ENCODE peak calls at places on chromosomes 13 and 19, in ten cellular contexts. One of them, this sample, is unnamed.

GRCh38 chr13:51556740-51557139 is 27.5 kb upstream of the WDFY2 start:
- DNase-seq in activated naive CD4-positive, alpha-beta T cell treated with anti-CD3 and anti-CD28 coated beads, Interleukin-2, amount 50 U/mL, for 72 hours: no peak
- DNase-seq in NCI-H2081 treated with DMSO at 0.1 percent for 48 hours: no peak
- DNase-seq in NCI-H2171: no peak
- DNase-seq in fibroblast of gingiva: no peak
- DNase-seq in stimulated activated CD4-positive, alpha-beta T cell treated with anti-CD3 and anti-CD28 coated beads, TNF-alpha, amount 100 ng/mL, for 48 hours: no peak
- DNase-seq in activated naive CD8-positive, alpha-beta T cell treated with anti-CD3 and anti-CD28 coated beads, Interleukin-2, amount 10 ng/mL, durations not matched to agents 7 days and 5 days: no peak
- DNase-seq in HEK293T: no peak
- DNase-seq in cardiac septum: no peak
- DNase-seq in T-helper 2 cell: no peak
- DNase-seq in this sample: no peak

GRCh38 chr19:49186108-49186507 is 28.5 kb downstream of the TRPM4 start:
- DNase-seq in activated naive CD4-positive, alpha-beta T cell treated with anti-CD3 and anti-CD28 coated beads, Interleukin-2, amount 50 U/mL, for 72 hours: no peak
- DNase-seq in T-helper 2 cell: no peak
- DNase-seq in cardiac septum: no peak
- DNase-seq in NCI-H2081 treated with DMSO at 0.1 percent for 48 hours: no peak
- DNase-seq in stimulated activated CD4-positive, alpha-beta T cell treated with anti-CD3 and anti-CD28 coated beads, TNF-alpha, amount 100 ng/mL, for 48 hours: no peak
- DNase-seq in fibroblast of gingiva: no peak
- DNase-seq in HEK293T: no peak
- DNase-seq in NCI-H2171: no peak
- DNase-seq in activated naive CD8-positive, alpha-beta T cell treated with anti-CD3 and anti-CD28 coated beads, Interleukin-2, amount 10 ng/mL, durations not matched to agents 7 days and 5 days: no peak
- DNase-seq in this sample: no peak

GRCh38 chr19:38879400-38879751 is 1.3 kb upstream of the RINL start:
- DNase-seq in HEK293T: no peak
- DNase-seq in stimulated activated CD4-positive, alpha-beta T cell treated with anti-CD3 and anti-CD28 coated beads, TNF-alpha, amount 100 ng/mL, for 48 hours: no peak
- DNase-seq in NCI-H2081 treated with DMSO at 0.1 percent for 48 hours: no peak
- DNase-seq in fibroblast of gingiva: no peak
- DNase-seq in activated naive CD8-positive, alpha-beta T cell treated with anti-CD3 and anti-CD28 coated beads, Interleukin-2, amount 10 ng/mL, durations not matched to agents 7 days and 5 days: no peak
- DNase-seq in NCI-H2171: no peak
- DNase-seq in cardiac septum: no peak
- DNase-seq in T-helper 2 cell: no peak
- DNase-seq in activated naive CD4-positive, alpha-beta T cell treated with anti-CD3 and anti-CD28 coated beads, Interleukin-2, amount 50 U/mL, for 72 hours: no peak
- DNase-seq in this sample: no peak

GRCh38 chr19:9914315-9915207 is 21.8 kb downstream of the OLFM2 start:
- DNase-seq in activated naive CD4-positive, alpha-beta T cell treated with anti-CD3 and anti-CD28 coated beads, Interleukin-2, amount 50 U/mL, for 72 hours: peak
- DNase-seq in fibroblast of gingiva: peak
- DNase-seq in T-helper 2 cell: peak
- DNase-seq in activated naive CD8-positive, alpha-beta T cell treated with anti-CD3 and anti-CD28 coated beads, Interleukin-2, amount 10 ng/mL, durations not matched to agents 7 days and 5 days: peak
- DNase-seq in cardiac septum: no peak
- DNase-seq in stimulated activated CD4-positive, alpha-beta T cell treated with anti-CD3 and anti-CD28 coated beads, TNF-alpha, amount 100 ng/mL, for 48 hours: peak
- DNase-seq in NCI-H2171: peak
- DNase-seq in NCI-H2081 treated with DMSO at 0.1 percent for 48 hours: no peak
- DNase-seq in HEK293T: peak
- DNase-seq in this sample: peak

GRCh38 chr19:7159105-7159933 is 89.8 kb downstream of the ZNF557 start:
- DNase-seq in NCI-H2081 treated with DMSO at 0.1 percent for 48 hours: no peak
- DNase-seq in stimulated activated CD4-positive, alpha-beta T cell treated with anti-CD3 and anti-CD28 coated beads, TNF-alpha, amount 100 ng/mL, for 48 hours: no peak
- DNase-seq in fibroblast of gingiva: no peak
- DNase-seq in HEK293T: peak
- DNase-seq in cardiac septum: peak
- DNase-seq in T-helper 2 cell: no peak
- DNase-seq in activated naive CD4-positive, alpha-beta T cell treated with anti-CD3 and anti-CD28 coated beads, Interleukin-2, amount 50 U/mL, for 72 hours: peak
- DNase-seq in activated naive CD8-positive, alpha-beta T cell treated with anti-CD3 and anti-CD28 coated beads, Interleukin-2, amount 10 ng/mL, durations not matched to agents 7 days and 5 days: no peak
- DNase-seq in NCI-H2171: no peak
- DNase-seq in this sample: peak

GRCh38 chr19:50510700-50511068 is 307 bp downstream of the JOSD2 start:
- DNase-seq in stimulated activated CD4-positive, alpha-beta T cell treated with anti-CD3 and anti-CD28 coated beads, TNF-alpha, amount 100 ng/mL, for 48 hours: no peak
- DNase-seq in fibroblast of gingiva: no peak
- DNase-seq in NCI-H2171: no peak
- DNase-seq in activated naive CD4-positive, alpha-beta T cell treated with anti-CD3 and anti-CD28 coated beads, Interleukin-2, amount 50 U/mL, for 72 hours: no peak
- DNase-seq in activated naive CD8-positive, alpha-beta T cell treated with anti-CD3 and anti-CD28 coated beads, Interleukin-2, amount 10 ng/mL, durations not matched to agents 7 days and 5 days: no peak
- DNase-seq in HEK293T: no peak
- DNase-seq in NCI-H2081 treated with DMSO at 0.1 percent for 48 hours: no peak
- DNase-seq in T-helper 2 cell: no peak
- DNase-seq in cardiac septum: no peak
- DNase-seq in this sample: peak

GRCh38 chr19:10289167-10289835 is 451 bp upstream of the ICAM5 start:
- DNase-seq in NCI-H2171: peak
- DNase-seq in activated naive CD8-positive, alpha-beta T cell treated with anti-CD3 and anti-CD28 coated beads, Interleukin-2, amount 10 ng/mL, durations not matched to agents 7 days and 5 days: peak
- DNase-seq in T-helper 2 cell: peak
- DNase-seq in fibroblast of gingiva: no peak
- DNase-seq in stimulated activated CD4-positive, alpha-beta T cell treated with anti-CD3 and anti-CD28 coated beads, TNF-alpha, amount 100 ng/mL, for 48 hours: peak
- DNase-seq in cardiac septum: no peak
- DNase-seq in activated naive CD4-positive, alpha-beta T cell treated with anti-CD3 and anti-CD28 coated beads, Interleukin-2, amount 50 U/mL, for 72 hours: no peak
- DNase-seq in HEK293T: peak
- DNase-seq in NCI-H2081 treated with DMSO at 0.1 percent for 48 hours: no peak
- DNase-seq in this sample: no peak

GRCh38 chr13:31859546-31859945 is 120.2 kb downstream of the RXFP2 start:
- DNase-seq in NCI-H2171: no peak
- DNase-seq in cardiac septum: no peak
- DNase-seq in activated naive CD8-positive, alpha-beta T cell treated with anti-CD3 and anti-CD28 coated beads, Interleukin-2, amount 10 ng/mL, durations not matched to agents 7 days and 5 days: no peak
- DNase-seq in HEK293T: no peak
- DNase-seq in NCI-H2081 treated with DMSO at 0.1 percent for 48 hours: no peak
- DNase-seq in stimulated activated CD4-positive, alpha-beta T cell treated with anti-CD3 and anti-CD28 coated beads, TNF-alpha, amount 100 ng/mL, for 48 hours: no peak
- DNase-seq in fibroblast of gingiva: no peak
- DNase-seq in T-helper 2 cell: no peak
- DNase-seq in activated naive CD4-positive, alpha-beta T cell treated with anti-CD3 and anti-CD28 coated beads, Interleukin-2, amount 50 U/mL, for 72 hours: no peak
- DNase-seq in this sample: peak

GRCh38 chr19:32355309-32355708 is 9.9 kb downstream of the ZNF507 start:
- DNase-seq in HEK293T: no peak
- DNase-seq in activated naive CD4-positive, alpha-beta T cell treated with anti-CD3 and anti-CD28 coated beads, Interleukin-2, amount 50 U/mL, for 72 hours: no peak
- DNase-seq in T-helper 2 cell: no peak
- DNase-seq in stimulated activated CD4-positive, alpha-beta T cell treated with anti-CD3 and anti-CD28 coated beads, TNF-alpha, amount 100 ng/mL, for 48 hours: no peak
- DNase-seq in NCI-H2081 treated with DMSO at 0.1 percent for 48 hours: no peak
- DNase-seq in NCI-H2171: no peak
- DNase-seq in activated naive CD8-positive, alpha-beta T cell treated with anti-CD3 and anti-CD28 coated beads, Interleukin-2, amount 10 ng/mL, durations not matched to agents 7 days and 5 days: no peak
- DNase-seq in fibroblast of gingiva: no peak
- DNase-seq in cardiac septum: no peak
- DNase-seq in this sample: no peak

GRCh38 chr19:51366999-51367564 is 894 bp upstream of the ETFB start:
- DNase-seq in HEK293T: no peak
- DNase-seq in T-helper 2 cell: peak
- DNase-seq in NCI-H2081 treated with DMSO at 0.1 percent for 48 hours: no peak
- DNase-seq in cardiac septum: no peak
- DNase-seq in fibroblast of gingiva: no peak
- DNase-seq in activated naive CD8-positive, alpha-beta T cell treated with anti-CD3 and anti-CD28 coated beads, Interleukin-2, amount 10 ng/mL, durations not matched to agents 7 days and 5 days: peak
- DNase-seq in stimulated activated CD4-positive, alpha-beta T cell treated with anti-CD3 and anti-CD28 coated beads, TNF-alpha, amount 100 ng/mL, for 48 hours: no peak
- DNase-seq in activated naive CD4-positive, alpha-beta T cell treated with anti-CD3 and anti-CD28 coated beads, Interleukin-2, amount 50 U/mL, for 72 hours: no peak
- DNase-seq in NCI-H2171: no peak
- DNase-seq in this sample: no peak

GRCh38 chr13:74920361-74920760 is 561.6 kb downstream of the TBC1D4 start:
- DNase-seq in activated naive CD8-positive, alpha-beta T cell treated with anti-CD3 and anti-CD28 coated beads, Interleukin-2, amount 10 ng/mL, durations not matched to agents 7 days and 5 days: no peak
- DNase-seq in HEK293T: no peak
- DNase-seq in NCI-H2081 treated with DMSO at 0.1 percent for 48 hours: no peak
- DNase-seq in NCI-H2171: no peak
- DNase-seq in activated naive CD4-positive, alpha-beta T cell treated with anti-CD3 and anti-CD28 coated beads, Interleukin-2, amount 50 U/mL, for 72 hours: no peak
- DNase-seq in T-helper 2 cell: no peak
- DNase-seq in fibroblast of gingiva: no peak
- DNase-seq in stimulated activated CD4-positive, alpha-beta T cell treated with anti-CD3 and anti-CD28 coated beads, TNF-alpha, amount 100 ng/mL, for 48 hours: no peak
- DNase-seq in cardiac septum: no peak
- DNase-seq in this sample: no peak

GRCh38 chr13:43441464-43441863 is 345.3 kb downstream of the ENOX1 start:
- DNase-seq in HEK293T: no peak
- DNase-seq in NCI-H2171: no peak
- DNase-seq in cardiac septum: no peak
- DNase-seq in T-helper 2 cell: no peak
- DNase-seq in activated naive CD8-positive, alpha-beta T cell treated with anti-CD3 and anti-CD28 coated beads, Interleukin-2, amount 10 ng/mL, durations not matched to agents 7 days and 5 days: no peak
- DNase-seq in stimulated activated CD4-positive, alpha-beta T cell treated with anti-CD3 and anti-CD28 coated beads, TNF-alpha, amount 100 ng/mL, for 48 hours: no peak
- DNase-seq in NCI-H2081 treated with DMSO at 0.1 percent for 48 hours: no peak
- DNase-seq in activated naive CD4-positive, alpha-beta T cell treated with anti-CD3 and anti-CD28 coated beads, Interleukin-2, amount 50 U/mL, for 72 hours: no peak
- DNase-seq in fibroblast of gingiva: no peak
- DNase-seq in this sample: no peak

GRCh38 chr13:31514932-31515331 is 224.4 kb upstream of the RXFP2 start:
- DNase-seq in NCI-H2081 treated with DMSO at 0.1 percent for 48 hours: no peak
- DNase-seq in HEK293T: no peak
- DNase-seq in fibroblast of gingiva: no peak
- DNase-seq in T-helper 2 cell: no peak
- DNase-seq in stimulated activated CD4-positive, alpha-beta T cell treated with anti-CD3 and anti-CD28 coated beads, TNF-alpha, amount 100 ng/mL, for 48 hours: no peak
- DNase-seq in activated naive CD8-positive, alpha-beta T cell treated with anti-CD3 and anti-CD28 coated beads, Interleukin-2, amount 10 ng/mL, durations not matched to agents 7 days and 5 days: no peak
- DNase-seq in cardiac septum: no peak
- DNase-seq in NCI-H2171: no peak
- DNase-seq in activated naive CD4-positive, alpha-beta T cell treated with anti-CD3 and anti-CD28 coated beads, Interleukin-2, amount 50 U/mL, for 72 hours: no peak
- DNase-seq in this sample: no peak

GRCh38 chr13:51336746-51337145 is 2.7 kb upstream of the SERPINE3 start:
- DNase-seq in HEK293T: no peak
- DNase-seq in activated naive CD8-positive, alpha-beta T cell treated with anti-CD3 and anti-CD28 coated beads, Interleukin-2, amount 10 ng/mL, durations not matched to agents 7 days and 5 days: no peak
- DNase-seq in NCI-H2081 treated with DMSO at 0.1 percent for 48 hours: no peak
- DNase-seq in cardiac septum: no peak
- DNase-seq in activated naive CD4-positive, alpha-beta T cell treated with anti-CD3 and anti-CD28 coated beads, Interleukin-2, amount 50 U/mL, for 72 hours: no peak
- DNase-seq in fibroblast of gingiva: no peak
- DNase-seq in NCI-H2171: no peak
- DNase-seq in stimulated activated CD4-positive, alpha-beta T cell treated with anti-CD3 and anti-CD28 coated beads, TNF-alpha, amount 100 ng/mL, for 48 hours: no peak
- DNase-seq in T-helper 2 cell: no peak
- DNase-seq in this sample: no peak

GRCh38 chr13:85241045-85241444 is 558.2 kb downstream of the SLITRK6 start:
- DNase-seq in T-helper 2 cell: no peak
- DNase-seq in activated naive CD4-positive, alpha-beta T cell treated with anti-CD3 and anti-CD28 coated beads, Interleukin-2, amount 50 U/mL, for 72 hours: no peak
- DNase-seq in activated naive CD8-positive, alpha-beta T cell treated with anti-CD3 and anti-CD28 coated beads, Interleukin-2, amount 10 ng/mL, durations not matched to agents 7 days and 5 days: no peak
- DNase-seq in HEK293T: no peak
- DNase-seq in stimulated activated CD4-positive, alpha-beta T cell treated with anti-CD3 and anti-CD28 coated beads, TNF-alpha, amount 100 ng/mL, for 48 hours: no peak
- DNase-seq in cardiac septum: no peak
- DNase-seq in fibroblast of gingiva: no peak
- DNase-seq in NCI-H2081 treated with DMSO at 0.1 percent for 48 hours: no peak
- DNase-seq in NCI-H2171: no peak
- DNase-seq in this sample: peak

This sample was measured in fibroblast of lung.